ENCODE peak calls at places on chromosomes 6 and 20, in nine cellular contexts. One of them, this sample, is unnamed.

GRCh38 chr20:4782373-4782772 is 60.7 kb downstream of the PRND start:
- DNase-seq in left ventricle myocardium inferior: no peak
- DNase-seq in CD8-positive, alpha-beta T cell: no peak
- DNase-seq in kidney epithelial cell: no peak
- DNase-seq in H9: no peak
- DNase-seq in right atrium auricular region: no peak
- DNase-seq in dorsolateral prefrontal cortex: no peak
- DNase-seq in tibial artery: no peak
- DNase-seq in stomach: no peak
- DNase-seq in this sample: no peak

GRCh38 chr6:165987483-165988305 is 180.0 kb downstream of the TBXT start:
- DNase-seq in right atrium auricular region: peak; percentile 90
- DNase-seq in kidney epithelial cell: peak; percentile 32
- DNase-seq in left ventricle myocardium inferior: peak; percentile 87
- DNase-seq in H9: peak; percentile 71
- DNase-seq in CD8-positive, alpha-beta T cell: no peak
- DNase-seq in stomach: peak; percentile 54
- DNase-seq in tibial artery: peak; percentile 51
- DNase-seq in dorsolateral prefrontal cortex: peak; percentile 89
- DNase-seq in this sample: peak; percentile 23

GRCh38 chr6:19538086-19538485 is 299.1 kb upstream of the ID4 start:
- DNase-seq in right atrium auricular region: no peak
- DNase-seq in kidney epithelial cell: no peak
- DNase-seq in CD8-positive, alpha-beta T cell: no peak
- DNase-seq in left ventricle myocardium inferior: no peak
- DNase-seq in stomach: peak; percentile 80
- DNase-seq in tibial artery: no peak
- DNase-seq in H9: peak; percentile 33
- DNase-seq in dorsolateral prefrontal cortex: no peak
- DNase-seq in this sample: peak; percentile 42

GRCh38 chr20:24677626-24678328 is 208.3 kb downstream of the SYNDIG1 start:
- DNase-seq in kidney epithelial cell: no peak
- DNase-seq in H9: no peak
- DNase-seq in dorsolateral prefrontal cortex: no peak
- DNase-seq in right atrium auricular region: no peak
- DNase-seq in stomach: no peak
- DNase-seq in CD8-positive, alpha-beta T cell: no peak
- DNase-seq in left ventricle myocardium inferior: no peak
- DNase-seq in tibial artery: no peak
- DNase-seq in this sample: no peak

GRCh38 chr6:126698732-126699240 is 358.9 kb downstream of the CENPW start:
- DNase-seq in dorsolateral prefrontal cortex: no peak
- DNase-seq in stomach: no peak
- DNase-seq in tibial artery: no peak
- DNase-seq in left ventricle myocardium inferior: no peak
- DNase-seq in CD8-positive, alpha-beta T cell: no peak
- DNase-seq in kidney epithelial cell: no peak
- DNase-seq in right atrium auricular region: no peak
- DNase-seq in H9: no peak
- DNase-seq in this sample: no peak

GRCh38 chr6:14977747-14978382 is 268.0 kb upstream of the JARID2 start:
- DNase-seq in tibial artery: no peak
- DNase-seq in kidney epithelial cell: no peak
- DNase-seq in H9: no peak
- DNase-seq in right atrium auricular region: no peak
- DNase-seq in CD8-positive, alpha-beta T cell: no peak
- DNase-seq in dorsolateral prefrontal cortex: no peak
- DNase-seq in stomach: no peak
- DNase-seq in left ventricle myocardium inferior: no peak
- DNase-seq in this sample: no peak

GRCh38 chr20:8454137-8454712 is 322.2 kb downstream of the PLCB1 start:
- DNase-seq in left ventricle myocardium inferior: no peak
- DNase-seq in kidney epithelial cell: peak; percentile 52
- DNase-seq in stomach: no peak
- DNase-seq in CD8-positive, alpha-beta T cell: no peak
- DNase-seq in dorsolateral prefrontal cortex: no peak
- DNase-seq in right atrium auricular region: no peak
- DNase-seq in H9: peak; percentile 50
- DNase-seq in tibial artery: no peak
- DNase-seq in this sample: no peak

GRCh38 chr6:16334671-16335070 is 96.3 kb downstream of the GMPR start:
- DNase-seq in CD8-positive, alpha-beta T cell: no peak
- DNase-seq in right atrium auricular region: peak; percentile 79
- DNase-seq in stomach: no peak
- DNase-seq in left ventricle myocardium inferior: no peak
- DNase-seq in dorsolateral prefrontal cortex: no peak
- DNase-seq in H9: no peak
- DNase-seq in kidney epithelial cell: no peak
- DNase-seq in tibial artery: peak; percentile 89
- DNase-seq in this sample: no peak

GRCh38 chr20:51338692-51339440 is 203.7 kb downstream of the NFATC2 start:
- DNase-seq in CD8-positive, alpha-beta T cell: no peak
- DNase-seq in left ventricle myocardium inferior: no peak
- DNase-seq in right atrium auricular region: no peak
- DNase-seq in H9: no peak
- DNase-seq in stomach: no peak
- DNase-seq in tibial artery: no peak
- DNase-seq in dorsolateral prefrontal cortex: no peak
- DNase-seq in kidney epithelial cell: no peak
- DNase-seq in this sample: no peak

GRCh38 chr20:63360850-63361497 is at the start of gene CHRNA4:
- DNase-seq in stomach: no peak
- DNase-seq in H9: no peak
- DNase-seq in CD8-positive, alpha-beta T cell: no peak
- DNase-seq in left ventricle myocardium inferior: no peak
- DNase-seq in kidney epithelial cell: no peak
- DNase-seq in dorsolateral prefrontal cortex: no peak
- DNase-seq in right atrium auricular region: no peak
- DNase-seq in tibial artery: no peak
- DNase-seq in this sample: no peak

GRCh38 chr6:147560670-147561069 is 52.2 kb downstream of the SAMD5 start:
- DNase-seq in CD8-positive, alpha-beta T cell: no peak
- DNase-seq in stomach: no peak
- DNase-seq in left ventricle myocardium inferior: no peak
- DNase-seq in dorsolateral prefrontal cortex: no peak
- DNase-seq in kidney epithelial cell: no peak
- DNase-seq in right atrium auricular region: no peak
- DNase-seq in H9: no peak
- DNase-seq in tibial artery: no peak
- DNase-seq in this sample: no peak

GRCh38 chr6:21098744-21099143 is 494.8 kb upstream of the SOX4 start:
- DNase-seq in stomach: no peak
- DNase-seq in left ventricle myocardium inferior: no peak
- DNase-seq in kidney epithelial cell: no peak
- DNase-seq in H9: no peak
- DNase-seq in dorsolateral prefrontal cortex: no peak
- DNase-seq in right atrium auricular region: no peak
- DNase-seq in tibial artery: no peak
- DNase-seq in CD8-positive, alpha-beta T cell: no peak
- DNase-seq in this sample: no peak

GRCh38 chr20:23926941-23927872 is 47.7 kb upstream of the CST5 start:
- DNase-seq in stomach: no peak
- DNase-seq in left ventricle myocardium inferior: no peak
- DNase-seq in right atrium auricular region: no peak
- DNase-seq in tibial artery: no peak
- DNase-seq in H9: no peak
- DNase-seq in kidney epithelial cell: no peak
- DNase-seq in dorsolateral prefrontal cortex: no peak
- DNase-seq in CD8-positive, alpha-beta T cell: no peak
- DNase-seq in this sample: no peak

GRCh38 chr6:153059757-153060156 is 57.2 kb upstream of the MTRF1L start:
- DNase-seq in stomach: no peak
- DNase-seq in CD8-positive, alpha-beta T cell: no peak
- DNase-seq in right atrium auricular region: no peak
- DNase-seq in tibial artery: no peak
- DNase-seq in left ventricle myocardium inferior: no peak
- DNase-seq in kidney epithelial cell: no peak
- DNase-seq in dorsolateral prefrontal cortex: no peak
- DNase-seq in H9: no peak
- DNase-seq in this sample: no peak

GRCh38 chr20:41544472-41544871 is 73.7 kb downstream of the CHD6 start:
- DNase-seq in H9: no peak
- DNase-seq in kidney epithelial cell: no peak
- DNase-seq in stomach: no peak
- DNase-seq in tibial artery: no peak
- DNase-seq in CD8-positive, alpha-beta T cell: no peak
- DNase-seq in right atrium auricular region: no peak
- DNase-seq in dorsolateral prefrontal cortex: no peak
- DNase-seq in left ventricle myocardium inferior: no peak
- DNase-seq in this sample: no peak

GRCh38 chr20:41537865-41538264 is 80.3 kb downstream of the CHD6 start:
- DNase-seq in stomach: no peak
- DNase-seq in tibial artery: no peak
- DNase-seq in dorsolateral prefrontal cortex: no peak
- DNase-seq in right atrium auricular region: no peak
- DNase-seq in H9: no peak
- DNase-seq in kidney epithelial cell: no peak
- DNase-seq in CD8-positive, alpha-beta T cell: no peak
- DNase-seq in left ventricle myocardium inferior: no peak
- DNase-seq in this sample: no peak

GRCh38 chr20:41540459-41540858 is 77.7 kb downstream of the CHD6 start:
- DNase-seq in left ventricle myocardium inferior: no peak
- DNase-seq in stomach: no peak
- DNase-seq in CD8-positive, alpha-beta T cell: no peak
- DNase-seq in right atrium auricular region: no peak
- DNase-seq in kidney epithelial cell: no peak
- DNase-seq in dorsolateral prefrontal cortex: no peak
- DNase-seq in H9: no peak
- DNase-seq in tibial artery: no peak
- DNase-seq in this sample: no peak

GRCh38 chr20:41538810-41539596 is 79.2 kb downstream of the CHD6 start:
- DNase-seq in stomach: no peak
- DNase-seq in dorsolateral prefrontal cortex: no peak
- DNase-seq in tibial artery: no peak
- DNase-seq in right atrium auricular region: no peak
- DNase-seq in H9: no peak
- DNase-seq in left ventricle myocardium inferior: no peak
- DNase-seq in CD8-positive, alpha-beta T cell: no peak
- DNase-seq in kidney epithelial cell: peak; percentile 42
- DNase-seq in this sample: no peak

DNA sequence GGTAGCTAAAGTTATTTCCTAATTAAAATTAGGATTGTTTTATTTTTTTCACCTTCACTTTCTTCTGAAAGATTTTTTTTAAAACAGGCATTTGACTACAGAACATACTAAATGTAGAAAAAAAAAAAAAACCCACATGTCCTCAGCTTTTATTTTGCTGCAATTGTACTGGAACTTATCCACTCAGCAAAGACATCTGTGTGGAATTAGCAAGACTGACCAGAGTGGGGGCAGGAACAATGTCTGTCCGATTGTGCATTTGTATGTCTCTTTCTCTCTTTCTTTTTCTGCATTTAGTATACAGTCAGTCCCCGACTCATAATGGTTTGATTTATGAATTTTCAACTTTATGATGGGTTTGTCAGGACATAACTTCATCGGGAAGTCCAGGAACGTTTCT is 77.3 kb downstream of the CHD6 start:
- DNase-seq in dorsolateral prefrontal cortex: no peak
- DNase-seq in H9: no peak
- DNase-seq in right atrium auricular region: no peak
- DNase-seq in tibial artery: no peak
- DNase-seq in stomach: no peak
- DNase-seq in CD8-positive, alpha-beta T cell: no peak
- DNase-seq in kidney epithelial cell: no peak
- DNase-seq in left ventricle myocardium inferior: no peak
- DNase-seq in this sample: no peak
- TF ChIP-seq CTCF in dorsolateral prefrontal cortex: no peak
- TF ChIP-seq CTCF in H9: no peak
- TF ChIP-seq CTCF in right atrium auricular region: no peak
- TF ChIP-seq CTCF in tibial artery: no peak
- TF ChIP-seq CTCF in stomach: no peak
- TF ChIP-seq CTCF in CD8-positive, alpha-beta T cell: no peak
- TF ChIP-seq CTCF in kidney epithelial cell: no peak
- TF ChIP-seq CTCF in left ventricle myocardium inferior: no peak
- TF ChIP-seq CTCF in this sample: no peak

GRCh38 chr6:123380257-123380656 is 256.5 kb downstream of the TRDN start:
- DNase-seq in stomach: no peak
- DNase-seq in CD8-positive, alpha-beta T cell: no peak
- DNase-seq in left ventricle myocardium inferior: no peak
- DNase-seq in H9: no peak
- DNase-seq in dorsolateral prefrontal cortex: peak; percentile 23
- DNase-seq in tibial artery: no peak
- DNase-seq in right atrium auricular region: no peak
- DNase-seq in kidney epithelial cell: no peak
- DNase-seq in this sample: no peak
- TF ChIP-seq CTCF in stomach: no peak
- TF ChIP-seq CTCF in CD8-positive, alpha-beta T cell: no peak
- TF ChIP-seq CTCF in left ventricle myocardium inferior: peak; percentile 51
- TF ChIP-seq CTCF in H9: peak; percentile 54
- TF ChIP-seq CTCF in dorsolateral prefrontal cortex: peak; percentile 60
- TF ChIP-seq CTCF in tibial artery: no peak
- TF ChIP-seq CTCF in right atrium auricular region: no peak
- TF ChIP-seq CTCF in kidney epithelial cell: peak; percentile 44
- TF ChIP-seq CTCF in this sample: peak; percentile 56

GRCh38 chr6:37347177-37348145 is 6.3 kb upstream of the RNF8 start:
- DNase-seq in stomach: no peak
- DNase-seq in tibial artery: no peak
- DNase-seq in CD8-positive, alpha-beta T cell: no peak
- DNase-seq in left ventricle myocardium inferior: no peak
- DNase-seq in kidney epithelial cell: peak; percentile 37
- DNase-seq in right atrium auricular region: no peak
- DNase-seq in H9: no peak
- DNase-seq in dorsolateral prefrontal cortex: no peak
- DNase-seq in this sample: no peak

GRCh38 chr6:37340639-37340943 is 13.2 kb upstream of the RNF8 start:
- DNase-seq in left ventricle myocardium inferior: no peak
- DNase-seq in right atrium auricular region: no peak
- DNase-seq in tibial artery: no peak
- DNase-seq in CD8-positive, alpha-beta T cell: no peak
- DNase-seq in kidney epithelial cell: no peak
- DNase-seq in dorsolateral prefrontal cortex: no peak
- DNase-seq in stomach: no peak
- DNase-seq in H9: no peak
- DNase-seq in this sample: no peak

GRCh38 chr6:37339911-37340638 is 13.7 kb upstream of the RNF8 start:
- DNase-seq in right atrium auricular region: no peak
- DNase-seq in stomach: no peak
- DNase-seq in left ventricle myocardium inferior: no peak
- DNase-seq in dorsolateral prefrontal cortex: no peak
- DNase-seq in kidney epithelial cell: no peak
- DNase-seq in tibial artery: no peak
- DNase-seq in CD8-positive, alpha-beta T cell: no peak
- DNase-seq in H9: no peak
- DNase-seq in this sample: no peak

GRCh38 chr6:37344308-37344707 is 9.5 kb upstream of the RNF8 start:
- DNase-seq in kidney epithelial cell: no peak
- DNase-seq in right atrium auricular region: no peak
- DNase-seq in H9: no peak
- DNase-seq in tibial artery: no peak
- DNase-seq in CD8-positive, alpha-beta T cell: no peak
- DNase-seq in stomach: no peak
- DNase-seq in left ventricle myocardium inferior: no peak
- DNase-seq in dorsolateral prefrontal cortex: no peak
- DNase-seq in this sample: no peak

GRCh38 chr6:37343248-37343647 is 10.5 kb upstream of the RNF8 start:
- DNase-seq in right atrium auricular region: no peak
- DNase-seq in dorsolateral prefrontal cortex: no peak
- DNase-seq in stomach: no peak
- DNase-seq in kidney epithelial cell: no peak
- DNase-seq in CD8-positive, alpha-beta T cell: no peak
- DNase-seq in left ventricle myocardium inferior: no peak
- DNase-seq in tibial artery: no peak
- DNase-seq in H9: no peak
- DNase-seq in this sample: no peak
- TF ChIP-seq CTCF in right atrium auricular region: no peak
- TF ChIP-seq CTCF in dorsolateral prefrontal cortex: no peak
- TF ChIP-seq CTCF in stomach: no peak
- TF ChIP-seq CTCF in kidney epithelial cell: no peak
- TF ChIP-seq CTCF in CD8-positive, alpha-beta T cell: no peak
- TF ChIP-seq CTCF in left ventricle myocardium inferior: no peak
- TF ChIP-seq CTCF in tibial artery: no peak
- TF ChIP-seq CTCF in H9: no peak
- TF ChIP-seq CTCF in this sample: no peak

GRCh38 chr6:105509506-105510331 is 106.8 kb upstream of the PREP start:
- DNase-seq in CD8-positive, alpha-beta T cell: no peak
- DNase-seq in tibial artery: no peak
- DNase-seq in stomach: no peak
- DNase-seq in left ventricle myocardium inferior: peak; percentile 25
- DNase-seq in kidney epithelial cell: no peak
- DNase-seq in dorsolateral prefrontal cortex: no peak
- DNase-seq in right atrium auricular region: no peak
- DNase-seq in H9: peak; percentile 41
- DNase-seq in this sample: no peak
- TF ChIP-seq CTCF in CD8-positive, alpha-beta T cell: no peak
- TF ChIP-seq CTCF in tibial artery: no peak
- TF ChIP-seq CTCF in stomach: no peak
- TF ChIP-seq CTCF in left ventricle myocardium inferior: peak; percentile 52
- TF ChIP-seq CTCF in kidney epithelial cell: no peak
- TF ChIP-seq CTCF in dorsolateral prefrontal cortex: no peak
- TF ChIP-seq CTCF in right atrium auricular region: peak; percentile 11
- TF ChIP-seq CTCF in H9: peak; percentile 56
- TF ChIP-seq CTCF in this sample: peak; percentile 15

This sample was measured in progenitor cell of endocrine pancreas.